ENCODE peak calls at places on chromosomes 13 and 19, in seven cellular contexts. J is HCT116, B is GM23338, V is fibroblast of lung, G is mammary epithelial cell, P is PC-3, U is PC-9. C is an unnamed sample.

GRCh38 chr13:67086260-67086659 is 143.9 kb downstream of the PCDH9 start:
- DNase-seq in V (no peak), G (no peak), P (no peak), U (no peak), B (no peak), J (no peak), C (peak; percentile 28)

GRCh38 chr13:42652642-42653415 is 78.9 kb downstream of the TNFSF11 start:
- DNase-seq in G (peak; percentile 19), J (no peak), P (peak; percentile 12), V (no peak), U (no peak), B (peak; percentile 14), C (no peak)

GRCh38 chr19:46704379-46705076 is 12.4 kb downstream of the PRKD2 start:
- DNase-seq in P (peak; percentile 57), G (peak; percentile 35), J (no peak), V (peak; percentile 30), U (peak; percentile 70), B (peak; percentile 95), C (no peak)

GRCh38 chr13:21053231-21053630 is 8.2 kb downstream of the LATS2 start:
- DNase-seq in U (no peak), V (no peak), J (no peak), B (no peak), P (no peak), G (peak; percentile 55), C (no peak)

GRCh38 chr19:8592231-8593009 is 15.2 kb upstream of the MYO1F start:
- DNase-seq in G (peak; percentile 25), P (peak; percentile 33), B (peak; percentile 100), U (no peak), V (peak; percentile 92), J (no peak), C (peak; percentile 86)

GRCh38 chr13:82636119-82636518 is 1246.2 kb downstream of the SLITRK1 start:
- DNase-seq in G (peak; percentile 68), V (peak; percentile 60), P (peak; percentile 65), J (no peak), U (no peak), B (no peak), C (peak; percentile 2)

GRCh38 chr13:36076211-36076610 is 55.0 kb downstream of the DCLK1 start:
- DNase-seq in G (no peak), V (no peak), U (no peak), P (no peak), B (no peak), J (no peak), C (no peak)

GRCh38 chr13:74930402-74931165 is 551.4 kb downstream of the TBC1D4 start:
- DNase-seq in U (no peak), P (peak; percentile 86), G (peak; percentile 77), V (peak; percentile 64), J (no peak), B (no peak), C (peak; percentile 66)

GRCh38 chr13:107886118-107886517 is 329.2 kb downstream of the LIG4 start:
- DNase-seq in P (peak; percentile 31), B (no peak), V (no peak), J (no peak), G (no peak), U (no peak), C (no peak)

GRCh38 chr13:104584481-104584880 is 1518.3 kb upstream of the SLC10A2 start:
- DNase-seq in G (no peak), P (no peak), J (no peak), B (no peak), V (peak; percentile 60), U (no peak), C (peak; percentile 69)

GRCh38 chr13:65149687-65150086 is 2080.4 kb downstream of the PCDH9 start:
- DNase-seq in P (no peak), V (no peak), J (no peak), G (no peak), B (peak; percentile 2), U (no peak), C (no peak)

GRCh38 chr13:80082396-80083096 is 258.4 kb downstream of the SPRY2 start:
- DNase-seq in P (peak; percentile 34), B (no peak), G (peak; percentile 60), U (no peak), V (peak; percentile 20), J (no peak), C (peak; percentile 88)

GRCh38 chr13:112134150-112135075 is 67.5 kb downstream of the SOX1 start:
- DNase-seq in V (no peak), J (no peak), P (no peak), G (no peak), B (no peak), U (no peak), C (no peak)

GRCh38 chr19:33484226-33484774 is 37.3 kb downstream of the PEPD start:
- DNase-seq in P (no peak), G (no peak), V (no peak), J (no peak), B (no peak), U (no peak), C (no peak)

DNA sequence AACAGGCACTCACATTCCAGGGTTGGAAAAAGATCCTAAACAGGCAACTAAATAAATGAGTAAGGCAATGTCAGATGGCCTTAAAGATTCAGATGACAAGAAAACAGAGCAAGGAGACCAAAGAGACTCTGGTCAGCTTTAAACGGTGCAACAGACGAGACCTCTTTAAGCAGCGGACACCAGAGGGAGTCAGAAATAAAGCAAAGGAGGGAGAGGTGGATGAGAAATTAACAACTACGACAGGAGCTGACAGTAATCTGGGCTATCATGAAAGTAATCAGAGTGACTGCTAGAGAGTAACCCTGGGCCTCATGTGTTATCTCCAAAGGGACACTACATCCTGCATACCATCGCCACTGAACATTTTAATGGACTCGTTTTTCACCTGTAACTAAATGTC is 1.1 kb downstream of the ZNF550 start:
- DNase-seq in B (peak; percentile 15), V (peak; percentile 37), U (no peak), P (peak; percentile 8), J (no peak), G (no peak), C (no peak)
- TF ChIP-seq CTCF in B (peak; percentile 7), V (peak; percentile 9), U (no peak), P (peak; percentile 25), J (no peak), G (no peak), C (no peak)

GRCh38 chr13:30968734-30969335 is 36.4 kb downstream of the TEX26 start:
- DNase-seq in V (peak; percentile 75), U (no peak), B (no peak), J (no peak), P (no peak), G (peak; percentile 15), C (peak; percentile 79)

GRCh38 chr13:30972888-30973377 is 40.5 kb downstream of the TEX26 start:
- DNase-seq in V (peak; percentile 72), J (no peak), U (no peak), P (peak; percentile 52), B (no peak), G (no peak), C (peak; percentile 87)

GRCh38 chr13:30974350-30974749 is 41.9 kb downstream of the TEX26 start:
- DNase-seq in G (no peak), P (no peak), U (no peak), B (no peak), J (no peak), V (no peak), C (no peak)

GRCh38 chr13:30976041-30976440 is 43.6 kb downstream of the TEX26 start:
- DNase-seq in G (no peak), J (no peak), B (no peak), U (no peak), P (no peak), V (no peak), C (no peak)

GRCh38 chr13:30971575-30971974 is 39.1 kb downstream of the TEX26 start:
- DNase-seq in V (peak; percentile 34), G (no peak), P (no peak), J (no peak), U (no peak), B (no peak), C (peak; percentile 55)
- H3K36me3 ChIP-seq in V (no peaks in the 10 kb centered on the region), G (no peaks in the 10 kb centered on the region), P (no peaks in the 10 kb centered on the region), J (no peaks in the 10 kb centered on the region), U (no peaks in the 10 kb centered on the region), B (peaks cover 5% of the 10 kb centered on the region), C (no peaks in the 10 kb centered on the region)

GRCh38 chr19:16088351-16088984 is 12.2 kb downstream of the TPM4 start:
- DNase-seq in V (peak; percentile 69), P (no peak), U (peak; percentile 33), B (no peak), G (no peak), J (no peak), C (peak; percentile 62)

GRCh38 chr19:16087940-16088339 is 11.6 kb downstream of the TPM4 start:
- DNase-seq in B (no peak), G (no peak), J (no peak), P (no peak), U (no peak), V (no peak), C (no peak)

GRCh38 chr19:16085115-16085514 is 8.8 kb downstream of the TPM4 start:
- DNase-seq in J (no peak), B (no peak), U (no peak), V (peak; percentile 45), P (peak; percentile 42), G (peak; percentile 48), C (no peak)

GRCh38 chr19:16091546-16092475 is 15.5 kb downstream of the TPM4 start:
- DNase-seq in B (no peak), J (no peak), G (no peak), V (no peak), P (no peak), U (no peak), C (no peak)

DNA sequence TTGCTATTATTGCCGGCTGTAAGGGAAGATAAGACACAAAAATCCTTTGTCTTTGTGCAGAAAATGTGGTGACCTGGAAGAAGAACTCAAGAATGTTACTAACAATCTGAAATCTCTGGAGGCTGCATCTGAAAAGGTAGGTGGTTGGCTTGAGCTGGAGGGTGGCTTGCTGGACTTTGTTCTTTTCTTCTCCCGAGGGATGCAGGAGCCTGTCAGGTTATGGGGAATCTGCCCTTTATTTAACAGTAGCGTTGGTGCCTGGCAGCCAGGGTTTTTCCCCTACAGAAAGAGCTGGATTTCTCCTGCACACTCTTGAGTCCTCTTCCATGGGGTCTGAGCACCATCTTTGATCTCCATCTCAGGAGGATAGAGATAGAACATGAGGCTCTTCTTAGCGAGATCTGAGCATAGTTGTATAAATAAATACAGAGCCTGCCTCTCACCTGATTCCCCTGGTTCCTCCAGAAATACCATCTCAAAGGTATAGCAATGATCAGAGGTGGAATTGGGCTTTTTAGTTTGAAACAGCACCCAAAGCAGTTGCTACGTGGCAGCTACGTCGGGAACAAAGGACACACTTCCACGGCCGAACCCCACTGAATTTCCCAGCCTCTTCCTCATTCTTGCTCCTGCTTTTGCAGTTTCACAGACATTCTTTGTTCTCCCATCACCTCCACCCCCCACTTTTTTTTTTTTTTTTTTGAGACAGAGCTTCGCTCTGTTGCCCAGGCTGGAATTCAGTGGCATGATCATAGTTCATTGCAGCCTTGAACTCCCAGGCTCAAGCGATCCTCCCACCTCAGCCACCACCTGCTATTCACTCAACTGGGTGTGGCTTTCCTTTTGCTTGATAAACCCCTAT is 12.9 kb downstream of the TPM4 start:
- DNase-seq in G (no peak), B (no peak), P (no peak), J (no peak), V (no peak), U (no peak), C (no peak)
- H3K79me2 ChIP-seq in G (peaks cover 73% of the 10 kb centered on the region), B (peaks cover 9% of the 10 kb centered on the region), P (no peaks in the 10 kb centered on the region), J (peaks cover 49% of the 10 kb centered on the region), V (peaks cover 75% of the 10 kb centered on the region), U (peaks cover 46% of the 10 kb centered on the region), C (peaks cover 90% of the 10 kb centered on the region)

GRCh38 chr19:23070353-23070781 is 46.5 kb upstream of the ZNF730 start:
- DNase-seq in G (peak; percentile 11), U (no peak), J (no peak), P (no peak), V (peak; percentile 54), B (peak; percentile 86), C (no peak)

GRCh38 chr19:23071087-23071511 is 45.7 kb upstream of the ZNF730 start:
- DNase-seq in J (no peak), V (peak; percentile 24), P (no peak), B (peak; percentile 71), G (no peak), U (no peak), C (peak; percentile 18)

GRCh38 chr19:23075031-23075733 is 41.6 kb upstream of the ZNF730 start:
- DNase-seq in B (peak; percentile 96), U (peak; percentile 61), P (peak; percentile 27), G (peak; percentile 67), J (no peak), V (peak; percentile 76), C (peak; percentile 70)
- TF ChIP-seq CTCF in B (no peak), U (no peak), P (no peak), G (no peak), J (no peak), V (no peak), C (no peak)